ENCODE peak calls at places on chromosomes 6 and 20, in seven cellular contexts. Q is tibial nerve, K is stomach, D is HCT116, O is uterus, Y is right lobe of liver, T is ovary. B is an unnamed sample.

GRCh38 chr6:166624275-166624674 is 2.8 kb downstream of the RPS6KA2 start:
- DNase-seq in D (no peak), Q (peak; percentile 73), T (peak; percentile 30), K (no peak), Y (no peak), O (no peak), B (peak; percentile 88)

GRCh38 chr6:111069722-111070406 is 17.4 kb upstream of the SLC16A10 start:
- DNase-seq in D (no peak), Y (no peak), O (no peak), K (no peak), T (no peak), Q (no peak), B (no peak)

GRCh38 chr20:44491635-44492395 is 16.1 kb downstream of the TTPAL start:
- DNase-seq in T (no peak), D (no peak), Y (no peak), O (no peak), K (no peak), Q (peak; percentile 51), B (no peak)

GRCh38 chr6:133315811-133316210 is 74.7 kb downstream of the EYA4 start:
- DNase-seq in K (no peak), T (no peak), D (no peak), Y (no peak), Q (no peak), O (no peak), B (no peak)

GRCh38 chr20:45969712-45970634 is 2.0 kb downstream of the ZNF335 start:
- DNase-seq in T (no peak), D (peak; percentile 66), O (no peak), K (no peak), Y (peak; percentile 49), Q (no peak), B (peak; percentile 30)

GRCh38 chr6:19394051-19394450 is 443.1 kb upstream of the ID4 start:
- DNase-seq in D (no peak), O (no peak), Y (no peak), Q (no peak), K (no peak), T (no peak), B (no peak)

GRCh38 chr20:52494244-52494643 is 302.7 kb upstream of the ZFP64 start:
- DNase-seq in K (no peak), D (no peak), Y (no peak), Q (no peak), T (no peak), O (peak; percentile 17), B (no peak)

GRCh38 chr6:53112404-53112803 is 36.2 kb downstream of the GCM1 start:
- DNase-seq in D (no peak), O (no peak), Q (no peak), K (peak; percentile 70), Y (no peak), T (no peak), B (no peak)

GRCh38 chr20:53984781-53985518 is 85.4 kb downstream of the BCAS1 start:
- DNase-seq in K (no peak), Y (no peak), T (no peak), Q (no peak), D (no peak), O (no peak), B (no peak)

GRCh38 chr6:14371530-14371929 is 254.0 kb downstream of the CD83 start:
- DNase-seq in Y (no peak), K (no peak), T (no peak), O (no peak), Q (no peak), D (no peak), B (no peak)

GRCh38 chr6:42402184-42402583 is 49.5 kb downstream of the TRERF1 start:
- DNase-seq in K (no peak), T (no peak), Q (no peak), Y (no peak), O (no peak), D (peak; percentile 58), B (no peak)

GRCh38 chr6:135306740-135307420 is 125.8 kb downstream of the MYB start:
- DNase-seq in Y (no peak), T (no peak), O (no peak), K (no peak), D (no peak), Q (no peak), B (no peak)

GRCh38 chr6:10330515-10330914 is 84.4 kb downstream of the TFAP2A start:
- DNase-seq in O (no peak), Y (no peak), T (no peak), K (no peak), D (no peak), Q (no peak), B (no peak)

GRCh38 chr20:2135018-2135417 is 33.4 kb downstream of the STK35 start:
- DNase-seq in T (no peak), K (no peak), Q (no peak), O (no peak), D (no peak), Y (no peak), B (no peak)
- H3K4me1 ChIP-seq in T (peaks cover 12% of the 10 kb centered on the region), K (peaks cover 39% of the 10 kb centered on the region), Q (peaks cover 17% of the 10 kb centered on the region), O (no peaks in the 10 kb centered on the region), D (peaks cover 38% of the 10 kb centered on the region), Y (no peaks in the 10 kb centered on the region), B (peaks cover 27% of the 10 kb centered on the region)

DNA sequence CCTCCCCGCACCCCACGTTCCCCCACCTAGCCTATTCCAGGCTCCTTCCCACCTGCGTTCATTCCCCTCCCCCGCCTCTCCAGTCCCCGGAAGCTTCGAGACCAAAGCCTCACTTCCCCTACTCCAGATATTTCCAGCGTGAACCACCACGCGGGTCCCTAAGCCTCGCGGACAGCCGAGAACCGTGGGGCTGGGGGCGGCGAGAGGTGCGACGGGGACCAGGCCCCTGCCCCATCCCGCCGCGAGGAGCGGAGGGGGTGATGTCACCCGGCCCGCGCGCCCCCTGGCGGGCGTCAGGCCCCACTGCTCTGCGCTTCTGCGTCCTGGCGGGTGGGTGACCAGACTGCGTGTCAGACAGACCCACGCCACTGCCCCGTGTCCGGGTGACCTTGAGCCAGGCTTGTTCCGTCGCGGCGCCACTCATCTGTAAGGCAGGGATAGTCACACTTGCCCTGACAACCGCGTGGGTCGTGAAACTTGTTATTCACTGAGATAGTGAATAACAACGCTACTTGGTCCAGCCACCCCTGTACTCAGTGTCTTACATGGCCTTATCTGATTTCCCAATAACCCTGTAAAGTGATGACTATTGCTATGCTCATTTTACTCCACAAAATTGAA is 9.0 kb upstream of the HSP90AB1 start:
- DNase-seq in D (no peak), O (peak; percentile 85), K (peak; percentile 79), Y (peak; percentile 88), T (peak; percentile 77), Q (peak; percentile 79), B (peak; percentile 98)
- TF ChIP-seq POLR2A in D (no peak), O (peak; percentile 50), K (no peak), Y (no peak), T (peak; percentile 63), Q (peak; percentile 58), B (no peak)

GRCh38 chr6:225121-225721 is 67.1 kb upstream of the DUSP22 start:
- DNase-seq in O (no peak), K (no peak), D (no peak), T (no peak), Q (no peak), Y (no peak), B (no peak)
- H3K4me1 ChIP-seq in O (no peaks in the 10 kb centered on the region), K (peaks cover 9% of the 10 kb centered on the region), D (no peaks in the 10 kb centered on the region), T (no peaks in the 10 kb centered on the region), Q (no peaks in the 10 kb centered on the region), Y (no peaks in the 10 kb centered on the region), B (peaks cover 4% of the 10 kb centered on the region)

DNA sequence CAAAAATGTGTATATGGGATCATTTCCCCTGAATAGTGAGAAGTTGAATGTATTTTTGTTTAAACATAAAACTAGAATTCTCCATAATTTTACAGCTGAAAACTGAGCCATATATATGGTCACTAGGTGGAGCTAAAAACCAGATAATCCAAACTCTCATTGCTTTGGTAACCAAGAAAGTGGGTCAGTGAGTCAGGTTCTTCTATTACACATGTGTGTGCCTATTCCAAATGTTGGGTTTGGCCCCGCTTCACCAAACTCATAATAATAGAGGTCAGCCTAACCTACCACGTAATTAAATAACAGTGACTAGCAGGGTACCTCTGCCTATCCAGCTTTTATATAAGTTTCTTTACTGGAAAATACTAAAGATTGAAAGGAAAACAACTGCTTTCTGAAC is 19.3 kb upstream of the RNGTT start:
- DNase-seq in K (peak; percentile 56), Q (peak; percentile 62), D (peak; percentile 57), Y (no peak), O (peak; percentile 57), T (peak; percentile 53), B (no peak)
- TF ChIP-seq POLR2A in K (no peak), Q (no peak), D (no peak), Y (no peak), O (no peak), T (no peak), B (no peak)

GRCh38 chr20:2872304-2873009 is 824 bp upstream of the PTPRA start:
- DNase-seq in T (peak; percentile 26), Y (peak; percentile 70), D (no peak), O (peak; percentile 45), Q (peak; percentile 27), K (peak; percentile 64), B (peak; percentile 79)

GRCh38 chr20:2871111-2871465 is 2.2 kb upstream of the PTPRA start:
- DNase-seq in T (no peak), Q (no peak), D (no peak), K (no peak), Y (no peak), O (no peak), B (no peak)

GRCh38 chr20:2867081-2867860 is 6.0 kb upstream of the PTPRA start:
- DNase-seq in Q (no peak), D (no peak), K (peak; percentile 48), O (no peak), T (no peak), Y (no peak), B (no peak)

GRCh38 chr20:2871555-2872303 is 1.6 kb upstream of the PTPRA start:
- DNase-seq in K (no peak), Y (no peak), T (no peak), O (no peak), D (no peak), Q (no peak), B (no peak)

DNA sequence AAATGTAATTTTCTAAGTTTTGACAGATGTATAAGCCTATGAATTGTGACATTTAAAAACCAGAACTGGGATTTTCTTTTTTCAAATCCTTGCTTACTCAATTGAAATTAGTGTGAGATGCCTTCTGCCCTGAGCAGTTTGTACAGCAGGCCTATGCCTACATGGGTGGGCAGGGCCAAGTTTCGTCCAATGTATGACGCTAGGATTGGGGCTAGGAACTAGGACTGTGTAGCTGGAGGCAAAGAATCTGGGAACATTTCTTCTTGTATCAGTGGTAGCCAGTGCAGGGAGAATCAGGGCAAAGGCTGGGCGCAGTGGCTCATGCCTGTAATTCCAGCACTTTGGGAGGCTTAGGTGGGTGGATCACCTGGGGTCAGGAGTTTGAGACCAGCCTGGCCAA is 3.9 kb upstream of the PTPRA start:
- DNase-seq in Y (no peak), T (no peak), Q (no peak), D (no peak), O (no peak), K (no peak), B (no peak)
- H3K4me1 ChIP-seq in Y (no peaks in the 10 kb centered on the region), T (peaks cover 5% of the 10 kb centered on the region), Q (peaks cover 15% of the 10 kb centered on the region), D (peaks cover 43% of the 10 kb centered on the region), O (no peaks in the 10 kb centered on the region), K (peaks cover 27% of the 10 kb centered on the region), B (peaks cover 21% of the 10 kb centered on the region)

B was measured in upper lobe of left lung.